ENCODE peak calls at places on chromosomes 13 and 19, in four cellular contexts. R is K562, F is HepG2, U is GM12878. K is an unnamed sample.

GRCh38 chr13:37409756-37410155 is 188.8 kb downstream of the POSTN start:
- DNase-seq in R (no peak), F (no peak), U (no peak), K (no peak)

GRCh38 chr13:91946498-91947070 is 548.2 kb downstream of the GPC5 start:
- DNase-seq in U (no peak), R (no peak), F (peak; percentile 44), K (no peak)

GRCh38 chr13:82672248-82672647 is 1210.0 kb downstream of the SLITRK1 start:
- DNase-seq in R (no peak), F (no peak), U (no peak), K (no peak)

GRCh38 chr13:26629260-26629659 is 71.8 kb downstream of the WASF3 start:
- DNase-seq in F (peak; percentile 12), U (no peak), R (no peak), K (no peak)

GRCh38 chr13:96690998-96691397 is 303.3 kb downstream of the OXGR1 start:
- DNase-seq in U (no peak), R (no peak), F (no peak), K (no peak)

GRCh38 chr19:17868669-17869068 is 3.1 kb upstream of the SLC5A5 start:
- DNase-seq in U (no peak), F (no peak), R (no peak), K (no peak)

GRCh38 chr13:29767006-29767405 is 83.4 kb downstream of the UBL3 start:
- DNase-seq in F (no peak), U (no peak), R (no peak), K (no peak)

GRCh38 chr13:39867807-39868206 is 212.3 kb downstream of the COG6 start:
- DNase-seq in R (no peak), U (no peak), F (no peak), K (no peak)

GRCh38 chr19:48443262-48443661 is 2.5 kb upstream of the GRWD1 start:
- DNase-seq in R (no peak), U (no peak), F (no peak), K (peak; percentile 42)

GRCh38 chr13:19862511-19863313 is 737 bp downstream of the ZMYM5 start:
- DNase-seq in F (no peak), R (peak; percentile 32), U (no peak), K (peak; percentile 41)

GRCh38 chr19:47663911-47664771 is 49.1 kb upstream of the EHD2 start:
- DNase-seq in R (peak; percentile 49), F (peak; percentile 59), U (no peak), K (no peak)

GRCh38 chr19:743168-743687 is 7.7 kb upstream of the MISP start:
- DNase-seq in F (no peak), R (no peak), U (no peak), K (peak; percentile 46)

GRCh38 chr13:64441740-64442139 is 2788.4 kb downstream of the PCDH9 start:
- DNase-seq in U (no peak), F (no peak), R (no peak), K (no peak)

GRCh38 chr19:18109731-18110671 is 12.4 kb downstream of the MAST3 start:
- DNase-seq in U (no peak), R (peak; percentile 89), F (peak; percentile 29), K (peak; percentile 60)

GRCh38 chr13:47480121-47480520 is 521.0 kb downstream of the SUCLA2 start:
- DNase-seq in R (no peak), F (no peak), U (no peak), K (no peak)

GRCh38 chr13:74132152-74132767 is 1.9 kb downstream of the KLF12 start:
- DNase-seq in R (no peak), F (peak; percentile 15), U (no peak), K (no peak)

GRCh38 chr13:95139186-95139585 is 162.1 kb downstream of the ABCC4 start:
- DNase-seq in U (no peak), F (no peak), R (no peak), K (no peak)

GRCh38 chr19:10019246-10019645 is 6.0 kb downstream of the RDH8 start:
- DNase-seq in U (no peak), R (no peak), F (no peak), K (no peak)

GRCh38 chr13:46053162-46054012 is 841 bp upstream of the ZC3H13 start:
- DNase-seq in F (no peak), R (no peak), U (no peak), K (no peak)

GRCh38 chr13:19618925-19619324 is 14.5 kb upstream of the MPHOSPH8 start:
- DNase-seq in R (peak; percentile 27), F (peak; percentile 79), U (no peak), K (peak; percentile 15)

GRCh38 chr13:95298971-95299627 is 2.2 kb downstream of the ABCC4 start:
- DNase-seq in U (no peak), R (no peak), F (no peak), K (no peak)

GRCh38 chr19:3283886-3284657 is 59.6 kb downstream of the CELF5 start:
- DNase-seq in U (no peak), R (no peak), F (no peak), K (no peak)

GRCh38 chr13:74040200-74040599 is 94.0 kb downstream of the KLF12 start:
- DNase-seq in U (no peak), R (peak; percentile 15), F (peak; percentile 49), K (peak; percentile 87)

GRCh38 chr19:42596391-42597071 is 1.8 kb upstream of the CEACAM8 start:
- DNase-seq in F (no peak), U (no peak), R (peak; percentile 78), K (peak; percentile 68)

GRCh38 chr13:46134961-46135522 is 30.2 kb upstream of the CPB2 start:
- DNase-seq in F (peak; percentile 78), R (no peak), U (no peak), K (no peak)

GRCh38 chr19:45824041-45824471 is 8.9 kb upstream of the RSPH6A start:
- DNase-seq in R (no peak), F (no peak), U (no peak), K (no peak)
- TF ChIP-seq TCF7 in R (no peak), F (no peak), U (no peak), K (no peak)

GRCh38 chr19:45322311-45322710 is 364 bp downstream of the CKM start:
- DNase-seq in R (no peak), F (peak; percentile 48), U (no peak), K (no peak)
- TF ChIP-seq ESRRA in R (peak; percentile 44), F (no peak), U (no peak), K (no peak)

GRCh38 chr13:31962661-31963345 is 68.8 kb upstream of the FRY start:
- DNase-seq in F (peak; percentile 29), R (no peak), U (no peak), K (no peak)

GRCh38 chr13:31957772-31958171 is 73.8 kb upstream of the FRY start:
- DNase-seq in R (no peak), U (no peak), F (no peak), K (no peak)

GRCh38 chr13:31955745-31956144 is 75.8 kb upstream of the FRY start:
- DNase-seq in F (no peak), U (no peak), R (no peak), K (no peak)

GRCh38 chr13:31952641-31953380 is 78.8 kb upstream of the FRY start:
- DNase-seq in F (no peak), U (no peak), R (no peak), K (no peak)

DNA sequence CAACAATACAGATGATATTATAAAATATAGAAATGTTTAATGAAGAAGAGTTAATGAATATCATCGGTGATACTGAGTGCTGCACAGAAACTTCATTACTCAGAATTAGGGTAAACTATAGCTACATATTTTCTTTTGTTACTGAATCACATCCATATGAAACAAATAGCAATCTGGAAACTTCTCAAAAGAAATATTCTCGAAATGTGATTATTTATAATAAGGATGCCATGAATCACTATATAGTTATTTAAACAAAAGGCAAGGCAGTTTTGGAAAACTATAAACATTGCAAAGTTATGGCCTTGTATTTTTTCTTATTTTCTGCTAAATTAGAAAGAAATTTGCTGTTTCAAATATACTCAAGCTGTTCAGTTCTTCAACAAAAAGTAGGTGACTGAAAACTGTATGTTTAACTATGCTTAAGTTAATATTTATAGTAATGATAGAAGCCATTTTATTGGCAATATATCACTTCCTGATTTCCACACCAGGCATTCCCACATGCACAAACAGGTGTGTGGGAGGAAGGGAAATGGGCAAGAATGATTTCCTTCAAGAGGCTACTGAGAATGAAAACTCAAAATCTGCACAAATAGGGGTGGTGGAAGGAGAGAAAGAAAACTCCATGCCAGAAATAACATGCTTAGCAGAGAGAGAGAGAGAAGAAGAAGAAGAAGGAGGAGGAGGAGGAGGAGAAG is 74.5 kb upstream of the FRY start:
- DNase-seq in F (no peak), R (no peak), U (no peak), K (no peak)
- TF ChIP-seq TCF7 in F (no peak), R (no peak), U (no peak), K (no peak)

GRCh38 chr13:50974268-50974667 is 64.7 kb downstream of the RNASEH2B start:
- DNase-seq in F (no peak), U (no peak), R (no peak), K (no peak)

GRCh38 chr13:50969691-50970090 is 60.1 kb downstream of the RNASEH2B start:
- DNase-seq in U (no peak), R (no peak), F (peak; percentile 11), K (peak; percentile 49)
- TF ChIP-seq ESRRA in U (no peak), R (no peak), F (no peak), K (no peak)

GRCh38 chr13:50453238-50453637 is 390.3 kb downstream of the DLEU7 start:
- DNase-seq in R (no peak), F (no peak), U (no peak), K (no peak)

GRCh38 chr13:50451609-50452008 is 391.9 kb downstream of the DLEU7 start:
- DNase-seq in F (no peak), U (no peak), R (no peak), K (no peak)

GRCh38 chr13:50452028-50452427 is 391.5 kb downstream of the DLEU7 start:
- DNase-seq in F (no peak), U (no peak), R (no peak), K (no peak)

GRCh38 chr13:50450279-50450678 is 393.2 kb downstream of the DLEU7 start:
- DNase-seq in U (no peak), F (peak; percentile 36), R (no peak), K (no peak)

DNA sequence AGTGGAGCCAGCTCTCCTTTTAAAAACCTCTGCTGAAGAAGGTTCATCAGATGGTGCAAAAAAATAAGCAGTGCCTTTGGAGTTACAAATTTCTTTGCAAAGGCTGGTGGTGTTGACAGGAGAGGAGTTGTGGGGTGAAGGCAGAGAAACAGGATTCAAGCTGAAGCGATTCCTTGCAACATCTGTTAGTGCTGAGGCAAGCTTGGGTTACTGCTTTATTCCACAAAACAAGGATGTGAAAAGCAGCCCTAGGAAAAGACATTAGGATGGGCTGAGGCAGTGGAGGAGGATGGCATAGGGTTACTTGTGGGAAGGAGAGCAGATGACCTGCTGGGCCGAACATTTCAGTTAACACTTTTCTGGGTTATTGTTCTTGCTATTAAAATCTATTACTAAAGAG is 390.7 kb downstream of the DLEU7 start:
- DNase-seq in U (no peak), F (no peak), R (no peak), K (no peak)
- TF ChIP-seq TCF7 in U (no peak), F (no peak), R (no peak), K (no peak)

K was measured in WTC11.